ENCODE peak calls at places on chromosome X, in ten cellular contexts. Q is cardiac fibroblast; X is midbrain; D is uterus; L is activated T-helper 1 cell treated with anti-CD3 and anti-CD28 coated beads, Interleukin-2, amount 50 U/mL, for 16 hours; K is AG08396; N is stimulated activated CD4-positive, alpha-beta T cell treated with anti-CD3 and anti-CD28 coated beads, Interleukin-4, amount 100 ng/mL, for 4 hours; I is GM04504; O is neural crest cell; V is NCI-H187 treated with DMSO at 0.1 percent for 48 hours. T is an unnamed sample.

GRCh38 chrX:13533726-13534125 is 35.7 kb upstream of the EGFL6 start:
- DNase-seq in Q (peak), D (no peak), X (no peak), I (peak), L (no peak), N (no peak), V (no peak), O (no peak), K (peak), T (peak)

GRCh38 chrX:111159232-111159631 is 63.2 kb downstream of the PAK3 start:
- DNase-seq in K (no peak), Q (no peak), X (no peak), D (no peak), N (no peak), O (no peak), L (no peak), I (no peak), V (no peak), T (no peak)

GRCh38 chrX:20654596-20655106 is 387.9 kb upstream of the RPS6KA3 start:
- DNase-seq in O (no peak), Q (no peak), I (no peak), K (no peak), N (no peak), L (no peak), V (no peak), D (no peak), X (no peak), T (no peak)

GRCh38 chrX:31021537-31021936 is 50.3 kb downstream of the FTHL17 start:
- DNase-seq in Q (peak), N (no peak), D (no peak), X (no peak), V (no peak), I (no peak), L (no peak), O (no peak), K (no peak), T (no peak)

GRCh38 chrX:68669872-68670271 is 22.4 kb downstream of the STARD8 start:
- DNase-seq in V (no peak), K (no peak), L (no peak), O (no peak), N (no peak), I (no peak), X (no peak), D (no peak), Q (no peak), T (no peak)

GRCh38 chrX:132876509-132876837 is 82.0 kb downstream of the HS6ST2 start:
- DNase-seq in O (no peak), Q (no peak), V (no peak), L (no peak), K (no peak), N (no peak), X (no peak), I (no peak), D (peak), T (no peak)

GRCh38 chrX:1486749-1487361 is 34.1 kb upstream of the ASMTL start:
- DNase-seq in L (no peak), Q (peak), N (no peak), X (no peak), I (no peak), V (no peak), O (no peak), D (no peak), K (no peak), T (no peak)

GRCh38 chrX:121987835-121988234 is 940.4 kb downstream of the GLUD2 start:
- DNase-seq in V (no peak), K (no peak), L (no peak), Q (peak), X (no peak), N (no peak), O (no peak), I (no peak), D (no peak), T (no peak)

GRCh38 chrX:112067601-112068000 is 15.0 kb downstream of the TRPC5 start:
- DNase-seq in K (no peak), L (no peak), I (no peak), O (no peak), D (no peak), X (no peak), V (peak), Q (no peak), N (no peak), T (no peak)

GRCh38 chrX:133294126-133294525 is 76.0 kb upstream of the TFDP3 start:
- DNase-seq in Q (no peak), N (no peak), K (peak), D (no peak), I (peak), O (no peak), L (no peak), X (no peak), V (no peak), T (peak)

GRCh38 chrX:51876441-51876840 is 17.0 kb upstream of the MAGED1 start:
- DNase-seq in Q (peak), X (no peak), K (peak), N (no peak), V (no peak), I (no peak), O (no peak), L (no peak), D (no peak), T (no peak)

GRCh38 chrX:55056820-55057690 is 17.8 kb upstream of the PAGE2B start:
- DNase-seq in L (no peak), O (no peak), D (no peak), N (no peak), Q (peak), V (no peak), I (no peak), X (no peak), K (no peak), T (no peak)

GRCh38 chrX:85052636-85053343 is 49.1 kb downstream of the APOOL start:
- DNase-seq in O (no peak), D (no peak), X (peak), N (no peak), Q (peak), V (no peak), L (no peak), I (peak), K (peak), T (peak)

GRCh38 chrX:104135677-104136076 is 21.1 kb downstream of the SLC25A53 start:
- DNase-seq in N (no peak), Q (peak), O (no peak), L (no peak), X (no peak), I (no peak), K (no peak), D (no peak), V (no peak), T (no peak)

GRCh38 chrX:28787206-28787605 is 200.0 kb downstream of the IL1RAPL1 start:
- DNase-seq in I (peak), K (peak), N (no peak), V (no peak), L (no peak), D (no peak), Q (peak), O (no peak), X (no peak), T (peak)

GRCh38 chrX:105662248-105662647 is 160.1 kb upstream of the NRK start:
- DNase-seq in Q (no peak), L (no peak), V (no peak), K (no peak), D (no peak), I (no peak), N (no peak), X (no peak), O (no peak), T (no peak)

GRCh38 chrX:19739683-19740082 is 147.7 kb downstream of the SH3KBP1 start:
- DNase-seq in I (no peak), X (no peak), V (no peak), Q (peak), O (peak), N (peak), D (peak), L (no peak), K (peak), T (peak)

GRCh38 chrX:51420610-51421009 is 75.8 kb downstream of the NUDT11 start:
- DNase-seq in X (peak), V (no peak), L (no peak), D (no peak), K (peak), I (peak), Q (peak), O (peak), N (no peak), T (peak)

GRCh38 chrX:1403228-1403627 is 11.3 kb upstream of the SLC25A6 start:
- DNase-seq in O (no peak), Q (no peak), X (no peak), L (no peak), N (no peak), V (no peak), I (no peak), D (no peak), K (no peak), T (no peak)

GRCh38 chrX:50471390-50471789 is 765 bp upstream of the DGKK start:
- DNase-seq in I (no peak), O (no peak), D (no peak), Q (no peak), K (no peak), L (no peak), V (no peak), N (no peak), X (no peak), T (no peak)

GRCh38 chrX:53704294-53704693 is 17.8 kb upstream of the HUWE1 start:
- DNase-seq in N (no peak), D (no peak), X (no peak), V (no peak), I (no peak), O (no peak), Q (no peak), L (no peak), K (no peak), T (no peak)

GRCh38 chrX:10608099-10608498 is 12.3 kb downstream of the MID1 start:
- DNase-seq in X (no peak), N (no peak), O (no peak), Q (peak), L (no peak), K (no peak), I (peak), V (no peak), D (no peak), T (peak)

GRCh38 chrX:152845618-152846240 is 14.9 kb downstream of the NSDHL start:
- DNase-seq in V (no peak), K (no peak), O (no peak), L (no peak), X (no peak), Q (no peak), D (no peak), I (no peak), N (no peak), T (no peak)

GRCh38 chrX:42704454-42704853 is 73.5 kb downstream of the PPP1R2C start:
- DNase-seq in K (no peak), X (no peak), Q (peak), L (no peak), D (no peak), N (no peak), V (no peak), O (no peak), I (no peak), T (peak)

GRCh38 chrX:74291964-74292891 is 11.8 kb upstream of the ZCCHC13 start:
- DNase-seq in O (peak), D (peak), K (peak), L (peak), X (peak), I (peak), Q (peak), N (peak), V (peak), T (peak)

GRCh38 chrX:57353472-57354132 is 67.1 kb downstream of the FAAH2 start:
- DNase-seq in Q (no peak), N (no peak), I (no peak), D (no peak), V (no peak), L (no peak), X (no peak), O (no peak), K (no peak), T (no peak)

GRCh38 chrX:110317079-110317819 is 636 bp downstream of the AMMECR1 start:
- DNase-seq in D (peak), I (no peak), X (no peak), V (no peak), N (peak), L (no peak), O (peak), Q (no peak), K (peak), T (no peak)

GRCh38 chrX:22690116-22690515 is 309.6 kb upstream of the DDX53 start:
- DNase-seq in K (no peak), O (no peak), V (no peak), X (no peak), D (no peak), N (no peak), L (no peak), I (no peak), Q (peak), T (no peak)

GRCh38 chrX:38859602-38860001 is 58.3 kb downstream of the MID1IP1 start:
- DNase-seq in K (peak), I (no peak), Q (peak), N (no peak), X (no peak), O (no peak), D (no peak), L (no peak), V (no peak), T (peak)

GRCh38 chrX:135596495-135596894 is 76.0 kb downstream of the INTS6L start:
- DNase-seq in X (peak), K (peak), Q (peak), D (no peak), O (peak), I (no peak), V (no peak), L (peak), N (peak), T (peak)

GRCh38 chrX:37905436-37906147 is 58.2 kb upstream of the DYNLT3 start:
- DNase-seq in K (peak), X (no peak), N (peak), Q (peak), D (peak), V (no peak), L (no peak), O (peak), I (no peak), T (no peak)

GRCh38 chrX:39513836-39514235 is 583.9 kb downstream of the BCOR start:
- DNase-seq in I (no peak), K (no peak), Q (no peak), D (no peak), L (no peak), X (no peak), V (no peak), N (no peak), O (no peak), T (no peak)

GRCh38 chrX:119755981-119756533 is 2.3 kb upstream of the SOWAHD start:
- DNase-seq in K (no peak), V (no peak), L (no peak), D (no peak), O (no peak), Q (no peak), N (peak), X (no peak), I (no peak), T (no peak)

T was measured in stromal cell of bone marrow.